ENCODE peak calls at places on chromosomes 4 and X, in six cellular contexts. N, Q, I, T, L and X are unnamed samples.
A peak's percentile ranks its signal among the peaks of the same experiment; 100 is the strongest.

GRCh38 chrX:133185119-133185518 is 33.0 kb downstream of the TFDP3 start:
- DNase-seq in N (no peak), Q (no peak), I (no peak), T (no peak), L (no peak), X (no peak)

GRCh38 chrX:133543654-133544053 is 128.4 kb upstream of the GPC4 start:
- DNase-seq in N (no peak), Q (no peak), I (no peak), T (no peak), L (no peak), X (no peak)

GRCh38 chr4:184891765-184892164 is 66.0 kb upstream of the ACSL1 start:
- DNase-seq in N (no peak), Q (no peak), I (no peak), T (no peak), L (no peak), X (no peak)

GRCh38 chrX:64206556-64207162 is 1.2 kb upstream of the AMER1 start:
- DNase-seq in N (no peak), Q (no peak), I (peak; percentile 51), T (no peak), L (no peak), X (no peak)

GRCh38 chrX:153690466-153690865 is 2.7 kb downstream of the SLC6A8 start:
- DNase-seq in N (no peak), Q (no peak), I (no peak), T (no peak), L (no peak), X (no peak)

GRCh38 chrX:118520206-118520857 is 24.7 kb downstream of the DOCK11 start:
- DNase-seq in N (peak; percentile 62), Q (no peak), I (no peak), T (no peak), L (no peak), X (no peak)

GRCh38 chrX:19840899-19841648 is 46.3 kb downstream of the SH3KBP1 start:
- DNase-seq in N (no peak), Q (no peak), I (no peak), T (no peak), L (no peak), X (no peak)

GRCh38 chr4:182741054-182741453 is 176.1 kb downstream of the DCTD start:
- DNase-seq in N (no peak), Q (no peak), I (no peak), T (no peak), L (no peak), X (no peak)

GRCh38 chr4:82561745-82562552 is at the start of gene TMEM150C:
- DNase-seq in N (no peak), Q (no peak), I (peak; percentile 78), T (peak; percentile 63), L (peak; percentile 26), X (peak; percentile 66)

GRCh38 chrX:71618303-71618721 is at the start of gene CXCR3:
- DNase-seq in N (no peak), Q (peak; percentile 21), I (no peak), T (no peak), L (no peak), X (no peak)

GRCh38 chrX:100904433-100904832 is 24.3 kb downstream of the XKRX start:
- DNase-seq in N (no peak), Q (no peak), I (no peak), T (no peak), L (no peak), X (no peak)

GRCh38 chrX:120090208-120090607 is 12.7 kb upstream of the RHOXF2B start:
- DNase-seq in N (no peak), Q (no peak), I (no peak), T (no peak), L (no peak), X (no peak)

GRCh38 chr4:114028071-114028470 is 48.6 kb upstream of the ARSJ start:
- DNase-seq in N (no peak), Q (no peak), I (no peak), T (no peak), L (no peak), X (no peak)

GRCh38 chr4:182258441-182259031 is 15.3 kb downstream of the TENM3 start:
- DNase-seq in N (no peak), Q (no peak), I (no peak), T (no peak), L (no peak), X (no peak)

GRCh38 chr4:119016636-119017035 is 119.0 kb upstream of the MYOZ2 start:
- DNase-seq in N (no peak), Q (no peak), I (no peak), T (no peak), L (no peak), X (no peak)

GRCh38 chrX:119468930-119469635 is 839 bp downstream of the SLC25A5 start:
- DNase-seq in N (peak; percentile 58), Q (peak; percentile 82), I (peak; percentile 89), T (peak; percentile 85), L (peak; percentile 75), X (peak; percentile 87)

GRCh38 chr4:117001077-117001476 is 84.3 kb downstream of the TRAM1L1 start:
- DNase-seq in N (no peak), Q (no peak), I (no peak), T (no peak), L (no peak), X (peak; percentile 57)

GRCh38 chr4:13097971-13098370 is 386.2 kb downstream of the RAB28 start:
- DNase-seq in N (no peak), Q (no peak), I (no peak), T (no peak), L (no peak), X (no peak)

GRCh38 chrX:107831071-107831470 is 5.4 kb downstream of the MID2 start:
- DNase-seq in N (no peak), Q (no peak), I (no peak), T (no peak), L (no peak), X (no peak)

GRCh38 chr4:152094851-152095700 is 334.3 kb upstream of the GATB start:
- DNase-seq in N (no peak), Q (no peak), I (no peak), T (peak; percentile 57), L (peak; percentile 90), X (no peak)

GRCh38 chr4:94603170-94603747 is 151.5 kb downstream of the PDLIM5 start:
- DNase-seq in N (no peak), Q (no peak), I (no peak), T (no peak), L (no peak), X (peak; percentile 84)

GRCh38 chr4:5753366-5753765 is 42.4 kb downstream of the EVC start:
- DNase-seq in N (no peak), Q (no peak), I (no peak), T (no peak), L (no peak), X (no peak)

GRCh38 chr4:77072195-77072753 is 3.5 kb downstream of the CCNI start:
- DNase-seq in N (no peak), Q (peak; percentile 23), I (no peak), T (peak; percentile 1), L (no peak), X (no peak)

GRCh38 chr4:132395576-132395975 is 753.5 kb upstream of the PCDH10 start:
- DNase-seq in N (no peak), Q (no peak), I (no peak), T (no peak), L (no peak), X (no peak)